ENCODE peak calls at places on chromosomes 13 and 19, in five cellular contexts. L, C, N, Z and W are unnamed samples.

GRCh38 chr19:55258476-55258827 is 365 bp downstream of the PPP6R1 start:
- DNase-seq in Z (no peak), C (no peak), L (no peak), N (peak), W (peak)

GRCh38 chr13:99703908-99704307 is 202.6 kb downstream of the TM9SF2 start:
- DNase-seq in C (no peak), L (no peak), N (no peak), Z (no peak), W (no peak)

GRCh38 chr13:22047082-22047784 is 376.4 kb downstream of the FGF9 start:
- DNase-seq in C (no peak), L (no peak), N (no peak), Z (no peak), W (no peak)

GRCh38 chr13:111270765-111271164 is 49.7 kb upstream of the TEX29 start:
- DNase-seq in N (no peak), C (no peak), L (no peak), Z (no peak), W (no peak)

GRCh38 chr13:48210178-48210577 is 22.8 kb upstream of the ITM2B start:
- DNase-seq in L (no peak), Z (peak), C (no peak), N (no peak), W (no peak)

GRCh38 chr13:101144808-101145419 is 271.4 kb downstream of the NALCN start:
- DNase-seq in L (no peak), Z (no peak), N (peak), C (no peak), W (peak)

GRCh38 chr13:113646921-113647340 is 11.1 kb downstream of the ATP4B start:
- DNase-seq in C (no peak), N (no peak), L (no peak), Z (no peak), W (no peak)

GRCh38 chr13:43686557-43686956 is 100.2 kb downstream of the ENOX1 start:
- DNase-seq in N (no peak), Z (no peak), C (no peak), L (no peak), W (no peak)

GRCh38 chr19:31436121-31436776 is 87.0 kb upstream of the TSHZ3 start:
- DNase-seq in N (no peak), Z (no peak), C (no peak), L (no peak), W (no peak)

GRCh38 chr13:97975280-97975850 is 21.9 kb downstream of the IPO5 start:
- DNase-seq in Z (no peak), C (no peak), L (no peak), N (no peak), W (no peak)

GRCh38 chr13:42392706-42393572 is 121.0 kb downstream of the AKAP11 start:
- DNase-seq in Z (no peak), C (no peak), N (no peak), L (no peak), W (no peak)

GRCh38 chr13:20993211-20993610 is 68.2 kb downstream of the LATS2 start:
- DNase-seq in Z (no peak), L (no peak), C (no peak), N (no peak), W (no peak)

GRCh38 chr19:41398042-41398403 is 405 bp downstream of the BCKDHA start:
- DNase-seq in Z (no peak), L (no peak), C (no peak), N (no peak), W (no peak)

GRCh38 chr19:7670150-7670784 is 1.4 kb downstream of the RETN start:
- DNase-seq in C (no peak), Z (no peak), L (no peak), N (no peak), W (no peak)

GRCh38 chr13:103573446-103573845 is 507.2 kb upstream of the SLC10A2 start:
- DNase-seq in C (no peak), L (no peak), N (no peak), Z (no peak), W (no peak)

GRCh38 chr19:2271516-2272103 is 10.4 kb downstream of the PEAK3 start:
- DNase-seq in C (no peak), N (no peak), L (no peak), Z (no peak), W (no peak)

GRCh38 chr13:111217661-111218060 is 102.6 kb downstream of the ARHGEF7 start:
- DNase-seq in L (no peak), Z (no peak), N (no peak), C (no peak), W (no peak)

GRCh38 chr13:26964278-26965057 is 203.9 kb upstream of the GPR12 start:
- DNase-seq in L (no peak), N (no peak), C (no peak), Z (no peak), W (no peak)

GRCh38 chr19:277581-278165 is 13.5 kb downstream of the PLPP2 start:
- DNase-seq in N (peak), C (no peak), L (no peak), Z (no peak), W (no peak)

GRCh38 chr19:35712910-35713845 is 4.6 kb upstream of the KMT2B start:
- DNase-seq in Z (peak), L (no peak), N (no peak), C (no peak), W (peak)

GRCh38 chr19:44607049-44607448 is 6.3 kb upstream of the IGSF23 start:
- DNase-seq in N (no peak), L (no peak), Z (no peak), C (no peak), W (no peak)

GRCh38 chr19:57103573-57104277 is 16.1 kb upstream of the USP29 start:
- DNase-seq in L (no peak), N (peak), C (no peak), Z (no peak), W (peak)

GRCh38 chr19:57096640-57097361 is 23.0 kb upstream of the USP29 start:
- DNase-seq in N (no peak), L (no peak), C (no peak), Z (no peak), W (no peak)

GRCh38 chr19:57099199-57099661 is 20.6 kb upstream of the USP29 start:
- DNase-seq in C (no peak), N (peak), L (no peak), Z (peak), W (peak)
- TF ChIP-seq CTCF in C (peak), N (peak), L (peak), Z (peak), W (peak)

DNA sequence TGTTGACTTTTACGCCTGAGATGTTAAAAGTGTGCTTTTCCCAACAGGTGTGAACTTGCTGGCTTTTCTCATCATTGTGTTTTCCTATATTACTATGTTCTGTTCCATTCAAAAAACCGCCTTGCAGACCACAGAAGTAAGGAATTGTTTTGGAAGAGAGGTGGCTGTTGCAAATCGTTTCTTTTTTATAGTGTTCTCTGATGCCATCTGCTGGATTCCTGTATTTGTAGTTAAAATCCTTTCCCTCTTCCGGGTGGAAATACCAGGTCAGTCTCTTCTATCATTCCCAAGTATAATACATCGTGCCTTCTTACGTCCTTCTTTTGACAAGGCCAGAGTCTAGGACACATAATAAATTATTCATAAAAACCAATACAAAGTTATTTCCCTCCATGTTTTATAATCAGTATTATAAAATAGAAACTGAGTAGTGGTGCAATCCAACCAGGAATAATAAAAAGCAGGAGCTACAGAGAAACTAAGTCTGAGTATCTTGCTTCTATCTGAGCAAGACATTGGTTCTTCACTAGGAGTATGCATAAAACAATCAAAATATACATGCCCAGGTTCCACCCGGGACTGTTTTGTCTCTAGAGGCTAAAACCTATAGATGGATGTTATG is 57.9 kb downstream of the RXFP2 start:
- DNase-seq in C (no peak), N (no peak), Z (no peak), L (no peak), W (no peak)
- TF ChIP-seq CTCF in C (peak), N (no peak), Z (no peak), L (no peak), W (no peak)

GRCh38 chr13:44967656-44968451 is 21.4 kb downstream of the NUFIP1 start:
- DNase-seq in Z (no peak), N (no peak), L (no peak), C (no peak), W (no peak)
- TF ChIP-seq CTCF in Z (no peak), N (no peak), L (no peak), C (peak), W (no peak)

GRCh38 chr19:12997967-12998940 is 3.0 kb downstream of the NFIX start:
- DNase-seq in N (no peak), L (no peak), Z (no peak), C (no peak), W (no peak)

GRCh38 chr19:12997225-12997966 is 2.1 kb downstream of the NFIX start:
- DNase-seq in L (no peak), Z (no peak), N (no peak), C (no peak), W (no peak)

GRCh38 chr19:12994701-12995595 is at the start of gene NFIX:
- DNase-seq in L (no peak), C (no peak), N (peak), Z (no peak), W (no peak)

GRCh38 chr19:12995596-12996541 is 594 bp downstream of the NFIX start:
- DNase-seq in N (no peak), L (no peak), Z (no peak), C (no peak), W (peak)

GRCh38 chr19:12996542-12997094 is 1.3 kb downstream of the NFIX start:
- DNase-seq in L (no peak), Z (no peak), C (no peak), N (no peak), W (no peak)
- TF ChIP-seq CTCF in L (peak), Z (no peak), C (no peak), N (no peak), W (no peak)

GRCh38 chr19:27773318-27774094 is 1439.4 kb downstream of the UQCRFS1 start:
- DNase-seq in Z (no peak), C (no peak), N (no peak), L (no peak), W (no peak)

GRCh38 chr19:27774337-27774736 is 1438.6 kb downstream of the UQCRFS1 start:
- DNase-seq in Z (no peak), L (no peak), C (no peak), N (no peak), W (no peak)

GRCh38 chr19:27775395-27775794 is 1437.6 kb downstream of the UQCRFS1 start:
- DNase-seq in Z (no peak), N (no peak), L (no peak), C (no peak), W (no peak)

GRCh38 chr19:27776020-27776419 is 1436.9 kb downstream of the UQCRFS1 start:
- DNase-seq in C (no peak), N (no peak), L (no peak), Z (no peak), W (no peak)

DNA sequence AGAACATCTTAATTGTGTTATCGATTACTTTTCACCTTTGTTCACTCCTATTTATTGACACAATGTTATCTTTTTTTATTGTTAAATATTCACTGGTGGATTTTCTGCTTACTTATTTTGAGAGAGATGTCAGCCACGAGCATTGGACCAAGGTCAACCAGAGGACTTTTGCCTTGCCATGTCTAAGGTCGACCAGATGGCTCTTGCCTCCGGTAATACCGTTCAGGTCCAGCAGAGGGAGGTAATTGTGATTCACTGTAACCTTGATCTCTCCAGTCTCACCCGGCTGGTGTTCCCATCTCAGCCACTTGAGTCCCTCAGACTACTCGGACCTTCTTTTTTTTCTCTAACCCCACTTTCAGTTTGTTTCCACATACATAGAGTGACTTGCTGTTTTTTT is 1438.1 kb downstream of the UQCRFS1 start:
- DNase-seq in Z (no peak), C (no peak), N (no peak), L (no peak), W (no peak)
- TF ChIP-seq CTCF in Z (peak), C (no peak), N (peak), L (peak), W (no peak)